ENCODE peak calls at places on chromosome 5, in ten cellular contexts. C is NCI-H1105 treated with DMSO at 0.1 percent for 48 hours, J is cardiac muscle cell, Y is GM12891, R is HuH-7.5, Q is T-helper 22 cell, G is DMS153, V is NCI-H524 treated with DMSO at 0.1 percent for 48 hours, U is pons, E is NCI-H146. M is an unnamed sample.

GRCh38 chr5:164504141-164504772 is 998.8 kb downstream of the MAT2B start:
- DNase-seq in U (peak), Q (no peak), G (no peak), E (peak), V (no peak), J (peak), R (peak), Y (peak), C (peak), M (peak)

GRCh38 chr5:80615266-80615914 is 39.1 kb upstream of the MSH3 start:
- DNase-seq in V (no peak), E (no peak), U (peak), Q (no peak), Y (no peak), G (no peak), C (no peak), J (no peak), R (no peak), M (no peak)

GRCh38 chr5:178240772-178241171 is 8.2 kb upstream of the PHYKPL start:
- DNase-seq in C (no peak), Q (no peak), U (no peak), G (no peak), V (no peak), E (no peak), J (no peak), Y (no peak), R (no peak), M (no peak)

GRCh38 chr5:112534564-112534963 is 115.5 kb upstream of the EPB41L4A start:
- DNase-seq in C (no peak), J (no peak), V (no peak), E (no peak), Q (no peak), U (no peak), G (no peak), R (no peak), Y (no peak), M (no peak)

GRCh38 chr5:137714494-137714893 is 21.4 kb downstream of the KLHL3 start:
- DNase-seq in J (no peak), C (no peak), R (no peak), E (no peak), Y (no peak), G (no peak), U (no peak), Q (no peak), V (no peak), M (no peak)

GRCh38 chr5:158998911-158999705 is 100.6 kb downstream of the EBF1 start:
- DNase-seq in J (no peak), U (no peak), E (no peak), C (no peak), Q (no peak), V (no peak), Y (no peak), R (no peak), G (no peak), M (no peak)

GRCh38 chr5:179284751-179285191 is 60.5 kb downstream of the ADAMTS2 start:
- DNase-seq in Q (no peak), U (peak), E (no peak), C (no peak), G (peak), J (no peak), V (no peak), R (no peak), Y (no peak), M (no peak)

GRCh38 chr5:173631478-173631877 is 15.0 kb upstream of the BOD1 start:
- DNase-seq in J (no peak), Y (no peak), G (no peak), V (no peak), E (no peak), Q (no peak), U (no peak), R (no peak), C (no peak), M (no peak)

GRCh38 chr5:81370912-81371311 is 23.0 kb downstream of the ACOT12 start:
- DNase-seq in U (no peak), R (no peak), J (no peak), Y (no peak), G (no peak), V (no peak), C (no peak), E (no peak), Q (no peak), M (no peak)

GRCh38 chr5:119743927-119744326 is 114.6 kb downstream of the FAM170A start:
- DNase-seq in R (peak), C (peak), E (peak), U (peak), Y (peak), J (peak), V (no peak), Q (no peak), G (no peak), M (peak)

M was measured in NCI-H1436.